ENCODE peak calls at places on chromosomes 3 and 15, in four cellular contexts. Y is A549, N is K562, G is GM12878. E is an unnamed sample.

GRCh38 chr3:133130168-133130567 is 92.0 kb downstream of the TMEM108 start:
- DNase-seq in N (no peak), Y (no peak), G (no peak), E (no peak)

GRCh38 chr15:47066386-47066785 is 650.9 kb upstream of the SEMA6D start:
- DNase-seq in G (no peak), Y (no peak), N (no peak), E (no peak)

GRCh38 chr15:100764778-100765457 is 114.7 kb upstream of the ALDH1A3 start:
- DNase-seq in Y (no peak), G (no peak), N (no peak), E (no peak)

GRCh38 chr3:196666001-196666867 is 26.7 kb downstream of the NRROS start:
- DNase-seq in Y (peak; percentile 62), G (no peak), N (no peak), E (peak; percentile 91)

GRCh38 chr3:139528924-139529323 is 10.6 kb downstream of the RBP1 start:
- DNase-seq in G (no peak), N (no peak), Y (no peak), E (no peak)

GRCh38 chr3:62531494-62531893 is 158.1 kb upstream of the FEZF2 start:
- DNase-seq in N (no peak), G (no peak), Y (no peak), E (no peak)

GRCh38 chr3:31157893-31158620 is 263.6 kb upstream of the GADL1 start:
- DNase-seq in N (no peak), Y (no peak), G (no peak), E (no peak)

GRCh38 chr15:81531141-81531592 is 157.2 kb upstream of the TMC3 start:
- DNase-seq in Y (no peak), G (no peak), N (no peak), E (no peak)

GRCh38 chr3:81581966-81582599 is 179.4 kb downstream of the GBE1 start:
- DNase-seq in Y (peak; percentile 58), N (peak; percentile 4), G (peak; percentile 4), E (peak; percentile 20)

GRCh38 chr3:103295974-103296570 is 861.3 kb downstream of the ZPLD1 start:
- DNase-seq in G (no peak), Y (peak; percentile 18), N (no peak), E (peak; percentile 5)

GRCh38 chr15:87477759-87478687 is 778.5 kb downstream of the NTRK3 start:
- DNase-seq in Y (peak; percentile 66), N (no peak), G (no peak), E (no peak)

GRCh38 chr3:143090486-143090885 is 29.1 kb upstream of the CHST2 start:
- DNase-seq in G (no peak), N (no peak), Y (no peak), E (no peak)

GRCh38 chr3:151630938-151631417 is 102.7 kb upstream of the AADACL2 start:
- DNase-seq in N (peak; percentile 11), G (no peak), Y (no peak), E (peak; percentile 62)

GRCh38 chr3:46883252-46884185 is 6.0 kb downstream of the PTH1R start:
- DNase-seq in N (peak; percentile 59), Y (no peak), G (no peak), E (no peak)

GRCh38 chr15:90402806-90403205 is 14.8 kb downstream of the IQGAP1 start:
- DNase-seq in G (no peak), Y (no peak), N (no peak), E (no peak)

GRCh38 chr3:183309276-183309675 is 56.2 kb downstream of the B3GNT5 start:
- DNase-seq in Y (no peak), N (no peak), G (no peak), E (peak; percentile 19)

GRCh38 chr15:33587773-33588172 is 277.0 kb downstream of the RYR3 start:
- DNase-seq in G (no peak), N (no peak), Y (peak; percentile 12), E (no peak)

GRCh38 chr15:35306361-35306981 is 221.4 kb upstream of the NANOGP8 start:
- DNase-seq in N (no peak), Y (peak; percentile 65), G (no peak), E (no peak)

GRCh38 chr3:52817221-52817620 is 13.3 kb downstream of the ITIH4 start:
- DNase-seq in G (no peak), Y (no peak), N (no peak), E (no peak)

GRCh38 chr3:137110392-137110996 is 152.7 kb downstream of the IL20RB start:
- DNase-seq in G (no peak), N (peak; percentile 28), Y (peak; percentile 21), E (peak; percentile 17)

GRCh38 chr3:128318275-128318920 is 148.3 kb downstream of the DNAJB8 start:
- DNase-seq in Y (no peak), G (no peak), N (no peak), E (no peak)

GRCh38 chr3:159200176-159200575 is 398.3 kb downstream of the MFSD1 start:
- DNase-seq in N (no peak), Y (no peak), G (no peak), E (no peak)

GRCh38 chr15:74519311-74519710 is 21.7 kb upstream of the ARID3B start:
- DNase-seq in Y (no peak), N (no peak), G (no peak), E (no peak)

GRCh38 chr3:128287161-128287560 is 133.9 kb downstream of the EEFSEC start:
- DNase-seq in Y (no peak), G (no peak), N (no peak), E (no peak)

GRCh38 chr3:59595830-59596229 is 546.0 kb upstream of the CFAP20DC start:
- DNase-seq in G (no peak), Y (no peak), N (no peak), E (no peak)

GRCh38 chr15:80264031-80264430 is 12.0 kb upstream of the CTXND1 start:
- DNase-seq in Y (no peak), N (peak; percentile 19), G (no peak), E (no peak)

GRCh38 chr3:49005298-49005680 is 1.9 kb upstream of the WDR6 start:
- DNase-seq in N (no peak), Y (no peak), G (no peak), E (no peak)

GRCh38 chr15:62280625-62281024 is 115.5 kb upstream of the C2CD4B start:
- DNase-seq in N (no peak), Y (no peak), G (no peak), E (no peak)

GRCh38 chr3:134446800-134447199 is 39.0 kb downstream of the ANAPC13 start:
- DNase-seq in Y (no peak), N (no peak), G (no peak), E (no peak)

GRCh38 chr15:77009646-77010311 is 14.9 kb downstream of the PSTPIP1 start:
- DNase-seq in G (no peak), Y (no peak), N (no peak), E (no peak)

GRCh38 chr3:117734431-117734830 is 1024.9 kb downstream of the TUSC7 start:
- DNase-seq in G (no peak), N (no peak), Y (no peak), E (no peak)
- TF ChIP-seq POLR2AphosphoS2 in G (no peak), N (no peak), Y (no peak), E (no peak)

GRCh38 chr3:190076138-190076537 is 44.6 kb downstream of the P3H2 start:
- DNase-seq in Y (no peak), G (no peak), N (no peak), E (no peak)

GRCh38 chr3:190081387-190081786 is 39.3 kb downstream of the P3H2 start:
- DNase-seq in N (no peak), Y (no peak), G (no peak), E (no peak)

GRCh38 chr3:190076601-190077444 is 43.9 kb downstream of the P3H2 start:
- DNase-seq in G (no peak), N (no peak), Y (peak; percentile 80), E (peak; percentile 6)

GRCh38 chr3:190074817-190075216 is 45.9 kb downstream of the P3H2 start:
- DNase-seq in Y (no peak), N (no peak), G (no peak), E (no peak)

DNA sequence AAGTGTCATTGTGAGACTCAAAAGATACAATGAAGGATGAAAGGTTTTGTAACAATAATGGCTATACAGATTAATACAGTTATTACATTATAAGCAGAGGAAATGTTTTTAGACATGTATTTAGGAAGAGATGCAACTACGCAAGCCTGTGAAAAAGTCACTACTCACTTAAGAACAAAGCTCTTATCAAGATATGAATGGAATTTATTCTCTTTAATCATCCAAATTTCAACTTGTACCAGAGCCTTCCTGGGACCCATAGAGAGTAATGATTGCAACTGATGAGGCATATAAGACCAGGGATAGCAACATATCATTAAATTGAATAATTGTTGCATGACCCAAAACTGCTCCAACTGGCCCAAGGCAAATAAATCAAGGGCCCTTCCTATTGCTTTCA is 43.1 kb downstream of the P3H2 start:
- DNase-seq in G (no peak), Y (no peak), N (no peak), E (no peak)
- TF ChIP-seq CHD2 in G (no peak), Y (no peak), N (no peak), E (no peak)

GRCh38 chr3:79167651-79168416 is 600.0 kb downstream of the ROBO1 start:
- DNase-seq in N (no peak), Y (peak; percentile 6), G (no peak), E (no peak)
- TF ChIP-seq POLR2AphosphoS2 in N (no peak), Y (no peak), G (no peak), E (no peak)

GRCh38 chr3:43691120-43692002 is 623 bp downstream of the ABHD5 start:
- DNase-seq in N (peak; percentile 77), G (no peak), Y (peak; percentile 44), E (peak; percentile 30)
- TF ChIP-seq CHD2 in N (no peak), G (no peak), Y (no peak), E (no peak)

DNA sequence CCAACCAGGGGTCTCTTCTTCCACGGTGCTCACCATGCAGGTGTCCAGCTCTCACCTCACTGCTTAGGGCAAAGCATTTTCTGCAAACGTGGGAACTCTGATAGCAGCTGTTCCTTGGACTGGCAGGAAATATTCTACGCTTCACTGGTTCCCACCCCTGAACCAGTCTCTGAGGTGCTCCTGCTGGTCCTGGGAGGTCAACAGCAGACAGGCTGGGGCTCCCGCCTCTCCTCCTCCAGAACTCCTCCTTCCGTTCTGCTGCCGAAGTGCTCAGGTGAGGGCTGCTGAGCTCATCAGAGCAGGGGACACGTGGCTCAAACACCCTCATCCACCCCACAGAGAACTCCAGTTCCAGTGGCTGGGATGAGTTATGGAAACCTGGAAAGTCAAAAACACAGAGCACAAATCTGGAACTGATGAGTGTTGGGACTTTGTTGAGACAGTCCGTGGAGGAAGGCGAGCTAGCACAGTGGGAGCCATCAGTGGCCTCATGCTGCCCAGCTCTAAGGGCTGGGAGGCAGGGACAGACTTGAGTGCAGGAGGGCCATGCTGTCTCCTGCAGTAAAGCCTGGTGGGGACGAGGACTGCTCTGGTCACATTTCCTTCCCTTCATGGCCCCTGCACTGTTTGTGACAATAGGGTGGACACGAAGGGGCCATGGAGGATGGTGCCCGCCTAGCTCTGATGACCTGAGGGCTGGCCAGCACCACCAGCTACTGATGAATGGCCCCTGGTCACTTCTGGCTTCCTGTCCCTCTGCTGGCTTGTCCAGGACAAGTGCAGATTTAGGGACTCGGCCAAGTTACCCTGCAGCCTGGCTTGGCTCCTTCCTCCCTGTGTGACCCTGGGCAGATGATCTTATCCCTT is 137.8 kb downstream of the KLF13 start:
- DNase-seq in N (no peak), Y (no peak), G (no peak), E (no peak)
- TF ChIP-seq POLR2AphosphoS2 in N (no peak), Y (no peak), G (no peak), E (no peak)